ENCODE peak calls at places on chromosomes 13 and 19, in five cellular contexts. One of them, this sample, is unnamed.

GRCh38 chr19:4115818-4116385 is 8.0 kb downstream of the MAP2K2 start:
- DNase-seq in H1: no peak
- DNase-seq in esophagus muscularis mucosa: no peak
- DNase-seq in GM12878: no peak
- DNase-seq in HepG2: no peak
- DNase-seq in this sample: no peak

GRCh38 chr13:113211774-113212173 is 2.4 kb downstream of the CUL4A start:
- DNase-seq in H1: no peak
- DNase-seq in esophagus muscularis mucosa: no peak
- DNase-seq in GM12878: no peak
- DNase-seq in HepG2: peak
- DNase-seq in this sample: no peak

GRCh38 chr13:112894673-112895481 is 74.1 kb upstream of the MCF2L start:
- DNase-seq in H1: no peak
- DNase-seq in esophagus muscularis mucosa: no peak
- DNase-seq in GM12878: no peak
- DNase-seq in HepG2: peak
- DNase-seq in this sample: no peak

GRCh38 chr19:31350693-31351211 is 1.5 kb upstream of the TSHZ3 start:
- DNase-seq in H1: no peak
- DNase-seq in esophagus muscularis mucosa: no peak
- DNase-seq in GM12878: no peak
- DNase-seq in HepG2: no peak
- DNase-seq in this sample: peak

GRCh38 chr13:32429406-32429909 is 1.5 kb upstream of the N4BP2L1 start:
- DNase-seq in H1: no peak
- DNase-seq in esophagus muscularis mucosa: no peak
- DNase-seq in GM12878: no peak
- DNase-seq in HepG2: no peak
- DNase-seq in this sample: no peak

GRCh38 chr13:99382428-99383133 is 75.4 kb upstream of the GPR183 start:
- DNase-seq in H1: no peak
- DNase-seq in esophagus muscularis mucosa: no peak
- DNase-seq in GM12878: no peak
- DNase-seq in HepG2: no peak
- DNase-seq in this sample: no peak

GRCh38 chr19:1247747-1248453 is 483 bp upstream of the MIDN start:
- DNase-seq in H1: no peak
- DNase-seq in esophagus muscularis mucosa: no peak
- DNase-seq in GM12878: no peak
- DNase-seq in HepG2: peak
- DNase-seq in this sample: peak

GRCh38 chr13:50864492-50864891 is 21.0 kb upstream of the DLEU7 start:
- DNase-seq in H1: no peak
- DNase-seq in esophagus muscularis mucosa: no peak
- DNase-seq in GM12878: no peak
- DNase-seq in HepG2: no peak
- DNase-seq in this sample: no peak

GRCh38 chr19:30662211-30662861 is 290.2 kb downstream of the ZNF536 start:
- DNase-seq in H1: no peak
- DNase-seq in esophagus muscularis mucosa: no peak
- DNase-seq in GM12878: no peak
- DNase-seq in HepG2: peak
- DNase-seq in this sample: no peak

GRCh38 chr13:52067237-52067636 is 42.7 kb downstream of the UTP14C start:
- DNase-seq in H1: no peak
- DNase-seq in esophagus muscularis mucosa: no peak
- DNase-seq in GM12878: no peak
- DNase-seq in HepG2: peak
- DNase-seq in this sample: no peak

GRCh38 chr13:83692800-83693199 is 189.5 kb downstream of the SLITRK1 start:
- DNase-seq in H1: no peak
- DNase-seq in esophagus muscularis mucosa: no peak
- DNase-seq in GM12878: no peak
- DNase-seq in HepG2: no peak
- DNase-seq in this sample: no peak

GRCh38 chr13:21231426-21231945 is 55.0 kb downstream of the MRPL57 start:
- DNase-seq in H1: no peak
- DNase-seq in esophagus muscularis mucosa: peak
- DNase-seq in GM12878: no peak
- DNase-seq in HepG2: no peak
- DNase-seq in this sample: no peak

GRCh38 chr13:43805071-43805468 is 18.3 kb upstream of the ENOX1 start:
- DNase-seq in H1: no peak
- DNase-seq in esophagus muscularis mucosa: no peak
- DNase-seq in GM12878: no peak
- DNase-seq in HepG2: peak
- DNase-seq in this sample: no peak

GRCh38 chr19:17681505-17682125 is 6.5 kb downstream of the UNC13A start:
- DNase-seq in H1: no peak
- DNase-seq in esophagus muscularis mucosa: no peak
- DNase-seq in GM12878: no peak
- DNase-seq in HepG2: no peak
- DNase-seq in this sample: no peak

GRCh38 chr13:99871249-99871898 is 100.2 kb downstream of the ZIC5 start:
- DNase-seq in H1: no peak
- DNase-seq in esophagus muscularis mucosa: no peak
- DNase-seq in GM12878: no peak
- DNase-seq in HepG2: no peak
- DNase-seq in this sample: no peak

GRCh38 chr19:57850553-57851017 is 926 bp downstream of the ZNF587 start:
- DNase-seq in H1: no peak
- DNase-seq in esophagus muscularis mucosa: no peak
- DNase-seq in GM12878: no peak
- DNase-seq in HepG2: peak
- DNase-seq in this sample: no peak

GRCh38 chr19:31586282-31586681 is 237.0 kb upstream of the TSHZ3 start:
- DNase-seq in H1: no peak
- DNase-seq in esophagus muscularis mucosa: no peak
- DNase-seq in GM12878: no peak
- DNase-seq in HepG2: no peak
- DNase-seq in this sample: no peak

GRCh38 chr13:49584771-49585182 is 581 bp downstream of the RCBTB1 start:
- DNase-seq in H1: no peak
- DNase-seq in esophagus muscularis mucosa: no peak
- DNase-seq in GM12878: no peak
- DNase-seq in HepG2: no peak
- DNase-seq in this sample: no peak

GRCh38 chr13:78599911-78600310 is 3.4 kb downstream of the POU4F1 start:
- DNase-seq in H1: no peak
- DNase-seq in esophagus muscularis mucosa: no peak
- DNase-seq in GM12878: no peak
- DNase-seq in HepG2: no peak
- DNase-seq in this sample: no peak

GRCh38 chr13:64643066-64643465 is 2587.1 kb downstream of the PCDH9 start:
- DNase-seq in H1: no peak
- DNase-seq in esophagus muscularis mucosa: no peak
- DNase-seq in GM12878: no peak
- DNase-seq in HepG2: no peak
- DNase-seq in this sample: no peak

GRCh38 chr13:109160357-109160756 is 530.9 kb downstream of the MYO16 start:
- DNase-seq in H1: no peak
- DNase-seq in esophagus muscularis mucosa: peak
- DNase-seq in GM12878: no peak
- DNase-seq in HepG2: no peak
- DNase-seq in this sample: no peak

GRCh38 chr19:14505488-14506239 is 9.7 kb upstream of the GIPC1 start:
- DNase-seq in H1: no peak
- DNase-seq in esophagus muscularis mucosa: no peak
- DNase-seq in GM12878: no peak
- DNase-seq in HepG2: peak
- DNase-seq in this sample: peak

DNA sequence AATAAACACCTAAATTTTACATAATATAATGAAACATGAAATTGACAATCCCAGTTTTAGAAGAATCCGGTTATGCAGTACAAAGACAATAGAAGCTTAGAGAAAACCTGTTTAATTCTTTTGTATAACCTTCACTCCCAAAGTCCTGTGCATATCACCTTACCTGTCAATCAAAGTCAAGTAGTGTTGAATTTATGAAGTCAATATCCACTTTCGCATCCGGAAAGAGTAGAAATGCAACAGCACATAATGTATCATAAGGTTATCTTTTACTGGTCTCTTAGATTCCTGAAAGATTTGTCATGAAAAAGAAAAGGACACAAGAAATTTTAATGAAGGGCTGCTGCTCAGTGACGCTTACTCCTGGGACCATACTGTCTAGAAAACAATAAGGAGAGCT is 1112.6 kb downstream of the PCDH9 start:
- DNase-seq in H1: no peak
- DNase-seq in esophagus muscularis mucosa: no peak
- DNase-seq in GM12878: no peak
- DNase-seq in HepG2: no peak
- DNase-seq in this sample: no peak
- TF ChIP-seq EP300 in H1: no peak
- TF ChIP-seq EP300 in esophagus muscularis mucosa: no peak
- TF ChIP-seq EP300 in GM12878: no peak
- TF ChIP-seq EP300 in HepG2: no peak
- TF ChIP-seq EP300 in this sample: no peak

GRCh38 chr19:19997656-19998268 is 41.5 kb downstream of the ZNF682 start:
- DNase-seq in H1: peak
- DNase-seq in esophagus muscularis mucosa: no peak
- DNase-seq in GM12878: no peak
- DNase-seq in HepG2: no peak
- DNase-seq in this sample: no peak
- TF ChIP-seq CTCF in H1: peak
- TF ChIP-seq CTCF in esophagus muscularis mucosa: peak
- TF ChIP-seq CTCF in GM12878: no peak
- TF ChIP-seq CTCF in HepG2: peak
- TF ChIP-seq CTCF in this sample: peak

GRCh38 chr19:49812997-49813861 is at the start of gene FUZ:
- DNase-seq in H1: peak
- DNase-seq in esophagus muscularis mucosa: peak
- DNase-seq in GM12878: peak
- DNase-seq in HepG2: no peak
- DNase-seq in this sample: peak
- TF ChIP-seq POLR2AphosphoS5 in H1: peak
- TF ChIP-seq POLR2AphosphoS5 in esophagus muscularis mucosa: peak
- TF ChIP-seq POLR2AphosphoS5 in GM12878: no peak
- TF ChIP-seq POLR2AphosphoS5 in HepG2: no peak
- TF ChIP-seq POLR2AphosphoS5 in this sample: peak

GRCh38 chr19:44746946-44747738 is 1.4 kb upstream of the BCL3 start:
- DNase-seq in H1: no peak
- DNase-seq in esophagus muscularis mucosa: peak
- DNase-seq in GM12878: peak
- DNase-seq in HepG2: peak
- DNase-seq in this sample: peak
- TF ChIP-seq EP300 in H1: no peak
- TF ChIP-seq EP300 in esophagus muscularis mucosa: peak
- TF ChIP-seq EP300 in GM12878: peak
- TF ChIP-seq EP300 in HepG2: peak
- TF ChIP-seq EP300 in this sample: peak

GRCh38 chr19:11381535-11382369 is 2.4 kb downstream of the EPOR start:
- DNase-seq in H1: no peak
- DNase-seq in esophagus muscularis mucosa: no peak
- DNase-seq in GM12878: peak
- DNase-seq in HepG2: no peak
- DNase-seq in this sample: peak
- TF ChIP-seq CTCF in H1: peak
- TF ChIP-seq CTCF in esophagus muscularis mucosa: no peak
- TF ChIP-seq CTCF in GM12878: peak
- TF ChIP-seq CTCF in HepG2: peak
- TF ChIP-seq CTCF in this sample: peak

DNA sequence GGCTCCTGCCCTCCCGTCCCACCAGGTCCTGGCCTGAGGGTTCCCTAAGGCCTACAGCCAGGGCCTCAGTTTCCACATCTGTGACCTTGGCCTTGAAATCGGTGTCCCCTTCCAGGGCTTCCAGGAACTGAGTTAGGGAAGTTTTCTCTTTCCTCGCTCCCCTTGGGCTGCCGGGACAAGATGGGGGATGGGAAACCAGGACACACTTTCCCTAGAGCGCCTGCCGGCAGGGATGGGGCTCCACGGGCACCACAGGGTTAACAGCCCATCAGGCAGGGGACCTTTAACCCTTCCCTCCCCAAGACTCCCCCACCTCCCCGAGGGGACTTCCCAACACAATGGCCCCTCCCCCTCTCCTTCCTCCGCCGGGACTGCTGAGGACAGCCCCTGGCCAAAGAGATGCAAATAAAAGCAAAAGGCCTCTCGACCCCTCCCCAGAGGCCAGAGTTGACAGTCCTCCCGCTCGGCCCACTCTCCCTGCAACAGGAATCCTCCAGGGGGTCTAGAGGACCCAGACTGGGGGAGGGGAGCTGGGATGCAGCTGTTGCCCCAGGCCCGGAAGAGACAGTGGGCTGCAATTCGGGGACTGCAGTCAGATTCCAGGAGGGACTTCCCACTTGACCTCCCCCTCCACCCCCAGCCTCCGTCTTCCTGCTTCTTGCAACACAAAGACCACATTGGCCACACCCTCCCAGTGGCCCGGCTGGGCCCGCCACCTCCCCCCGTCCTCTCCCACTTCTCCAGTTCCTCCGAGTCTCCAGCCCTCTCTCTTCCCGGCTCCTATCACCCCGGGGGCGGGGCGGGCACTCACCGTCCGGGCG is 3.4 kb downstream of the BBC3 start:
- DNase-seq in H1: peak
- DNase-seq in esophagus muscularis mucosa: peak
- DNase-seq in GM12878: peak
- DNase-seq in HepG2: peak
- DNase-seq in this sample: peak
- TF ChIP-seq POLR2AphosphoS5 in H1: peak
- TF ChIP-seq POLR2AphosphoS5 in esophagus muscularis mucosa: peak
- TF ChIP-seq POLR2AphosphoS5 in GM12878: peak
- TF ChIP-seq POLR2AphosphoS5 in HepG2: peak
- TF ChIP-seq POLR2AphosphoS5 in this sample: peak

GRCh38 chr13:25415196-25415595 is 43.4 kb downstream of the ATP8A2 start:
- DNase-seq in H1: no peak
- DNase-seq in esophagus muscularis mucosa: no peak
- DNase-seq in GM12878: no peak
- DNase-seq in HepG2: no peak
- DNase-seq in this sample: no peak
- TF ChIP-seq EP300 in H1: no peak
- TF ChIP-seq EP300 in esophagus muscularis mucosa: no peak
- TF ChIP-seq EP300 in GM12878: no peak
- TF ChIP-seq EP300 in HepG2: no peak
- TF ChIP-seq EP300 in this sample: no peak

GRCh38 chr13:44952671-44953070 is 36.6 kb downstream of the NUFIP1 start:
- DNase-seq in H1: no peak
- DNase-seq in esophagus muscularis mucosa: no peak
- DNase-seq in GM12878: no peak
- DNase-seq in HepG2: no peak
- DNase-seq in this sample: no peak
- TF ChIP-seq CTCF in H1: no peak
- TF ChIP-seq CTCF in esophagus muscularis mucosa: no peak
- TF ChIP-seq CTCF in GM12878: no peak
- TF ChIP-seq CTCF in HepG2: no peak
- TF ChIP-seq CTCF in this sample: no peak

GRCh38 chr19:47157455-47158321 is 27.1 kb downstream of the SAE1 start:
- DNase-seq in H1: peak
- DNase-seq in esophagus muscularis mucosa: no peak
- DNase-seq in GM12878: no peak
- DNase-seq in HepG2: no peak
- DNase-seq in this sample: no peak

GRCh38 chr19:47152632-47153031 is 22.0 kb downstream of the SAE1 start:
- DNase-seq in H1: no peak
- DNase-seq in esophagus muscularis mucosa: no peak
- DNase-seq in GM12878: no peak
- DNase-seq in HepG2: no peak
- DNase-seq in this sample: no peak

GRCh38 chr19:47153266-47153665 is 22.6 kb downstream of the SAE1 start:
- DNase-seq in H1: no peak
- DNase-seq in esophagus muscularis mucosa: no peak
- DNase-seq in GM12878: no peak
- DNase-seq in HepG2: no peak
- DNase-seq in this sample: no peak

GRCh38 chr19:47156861-47157454 is 26.3 kb downstream of the SAE1 start:
- DNase-seq in H1: no peak
- DNase-seq in esophagus muscularis mucosa: no peak
- DNase-seq in GM12878: peak
- DNase-seq in HepG2: no peak
- DNase-seq in this sample: no peak

GRCh38 chr19:47155141-47155540 is 24.5 kb downstream of the SAE1 start:
- DNase-seq in H1: no peak
- DNase-seq in esophagus muscularis mucosa: no peak
- DNase-seq in GM12878: no peak
- DNase-seq in HepG2: no peak
- DNase-seq in this sample: no peak
- TF ChIP-seq POLR2AphosphoS5 in H1: no peak
- TF ChIP-seq POLR2AphosphoS5 in esophagus muscularis mucosa: peak
- TF ChIP-seq POLR2AphosphoS5 in GM12878: no peak
- TF ChIP-seq POLR2AphosphoS5 in HepG2: no peak
- TF ChIP-seq POLR2AphosphoS5 in this sample: no peak